ENCODE peak calls at places on chromosomes 6 and 20, in nine cellular contexts. Q is left ventricle myocardium inferior, W is IMR-90, E is GM23248, U is cardiac muscle cell, R is testis, T is PC-3, J is neuronal stem cell, C is HepG2. V is an unnamed sample. For H3K9me3, the result is how much of the 10 kb centered on the place peaks cover.

GRCh38 chr20:35552914-35553313 is 11.0 kb downstream of the ERGIC3 start:
- DNase-seq in E (no peak), U (no peak), T (no peak), W (no peak), Q (no peak), J (no peak), R (no peak), C (no peak), V (no peak)

GRCh38 chr6:11918739-11919605 is 93.1 kb upstream of the HIVEP1 start:
- DNase-seq in Q (no peak), T (no peak), J (no peak), W (peak), E (peak), C (no peak), R (no peak), U (no peak), V (no peak)

GRCh38 chr20:24911461-24911860 is 37.6 kb upstream of the CST7 start:
- DNase-seq in R (no peak), W (no peak), C (no peak), U (no peak), E (no peak), Q (no peak), J (no peak), T (no peak), V (no peak)

GRCh38 chr6:52995913-52996685 is 1.0 kb upstream of the GSTA4 start:
- DNase-seq in E (peak), W (peak), R (peak), T (peak), J (peak), C (peak), Q (peak), U (peak), V (peak)

GRCh38 chr6:2522521-2522920 is 228.2 kb downstream of the MYLK4 start:
- DNase-seq in U (no peak), E (peak), T (peak), C (no peak), W (peak), R (no peak), J (no peak), Q (no peak), V (no peak)

GRCh38 chr6:31203345-31203979 is 33.0 kb upstream of the POU5F1 start:
- DNase-seq in U (no peak), R (no peak), E (peak), J (no peak), C (peak), Q (no peak), W (peak), T (peak), V (no peak)

GRCh38 chr6:41439524-41440418 is 104.4 kb downstream of the NCR2 start:
- DNase-seq in U (no peak), C (no peak), Q (no peak), W (no peak), T (no peak), R (no peak), E (no peak), J (no peak), V (no peak)

GRCh38 chr6:37926661-37927060 is 107.1 kb downstream of the ZFAND3 start:
- DNase-seq in Q (no peak), R (no peak), J (no peak), C (no peak), T (no peak), E (no peak), W (no peak), U (no peak), V (no peak)

GRCh38 chr6:123415844-123416468 is 220.8 kb downstream of the TRDN start:
- DNase-seq in Q (no peak), J (peak), C (peak), R (peak), U (peak), W (peak), E (peak), T (peak), V (peak)

GRCh38 chr20:48180039-48180438 is 394.8 kb upstream of the SULF2 start:
- DNase-seq in T (peak), Q (no peak), R (no peak), W (no peak), E (peak), C (peak), J (no peak), U (no peak), V (no peak)

GRCh38 chr6:25623874-25624273 is 28.1 kb upstream of the SCGN start:
- DNase-seq in R (no peak), U (peak), E (no peak), C (no peak), W (no peak), T (no peak), Q (no peak), J (no peak), V (no peak)

GRCh38 chr6:116971959-116972358 is 94.9 kb downstream of the RFX6 start:
- DNase-seq in J (peak), U (peak), T (peak), Q (no peak), E (peak), W (peak), C (peak), R (peak), V (no peak)

GRCh38 chr6:91860951-91861350 is 1274.1 kb upstream of the MAP3K7 start:
- DNase-seq in T (no peak), Q (no peak), U (no peak), W (peak), R (no peak), J (no peak), E (no peak), C (no peak), V (no peak)

GRCh38 chr20:45032276-45032675 is 66.0 kb downstream of the STK4 start:
- DNase-seq in U (no peak), T (no peak), J (no peak), R (no peak), Q (no peak), C (no peak), W (no peak), E (no peak), V (no peak)

GRCh38 chr6:70651326-70651905 is 16.3 kb upstream of the SMAP1 start:
- DNase-seq in J (no peak), Q (no peak), T (peak), C (no peak), E (no peak), W (no peak), R (no peak), U (no peak), V (no peak)

GRCh38 chr20:49889943-49890650 is 25.2 kb downstream of the SPATA2 start:
- DNase-seq in Q (no peak), J (no peak), R (no peak), W (no peak), C (no peak), T (peak), U (no peak), E (no peak), V (no peak)

GRCh38 chr6:112562348-112563220 is 215.5 kb downstream of the RFPL4B start:
- DNase-seq in C (no peak), T (no peak), R (peak), E (peak), Q (no peak), U (no peak), W (peak), J (no peak), V (peak)

GRCh38 chr20:21796059-21796458 is 90.6 kb downstream of the PAX1 start:
- DNase-seq in E (peak), Q (no peak), U (no peak), R (no peak), J (no peak), C (peak), W (no peak), T (peak), V (no peak)

GRCh38 chr6:170031684-170032121 is 259.2 kb downstream of the DLL1 start:
- DNase-seq in E (peak), T (peak), Q (peak), R (peak), J (no peak), W (no peak), U (no peak), C (no peak), V (peak)

GRCh38 chr6:105318660-105319059 is 84.2 kb downstream of the PREP start:
- DNase-seq in U (no peak), T (peak), C (no peak), R (no peak), E (peak), W (peak), J (no peak), Q (no peak), V (no peak)

GRCh38 chr6:158208226-158208807 is 40.2 kb downstream of the GTF2H5 start:
- DNase-seq in U (no peak), R (no peak), E (no peak), J (no peak), W (no peak), C (no peak), T (no peak), Q (no peak), V (no peak)

GRCh38 chr6:139080255-139080920 is 51.8 kb downstream of the ABRACL start:
- DNase-seq in U (no peak), W (no peak), C (no peak), R (no peak), E (peak), T (peak), Q (no peak), J (no peak), V (no peak)

GRCh38 chr20:50415516-50416268 is 94.5 kb upstream of the PTPN1 start:
- DNase-seq in C (peak), J (no peak), R (peak), E (peak), T (peak), W (peak), U (no peak), Q (peak), V (peak)

GRCh38 chr6:36848658-36849441 is 9.6 kb upstream of the CPNE5 start:
- DNase-seq in J (peak), U (peak), R (peak), T (no peak), Q (peak), C (peak), E (peak), W (no peak), V (peak)

GRCh38 chr6:130035211-130035610 is 16.8 kb downstream of the L3MBTL3 start:
- DNase-seq in U (no peak), W (peak), R (no peak), C (no peak), J (no peak), Q (no peak), T (no peak), E (no peak), V (no peak)

GRCh38 chr6:87045521-87046075 is 49.3 kb downstream of the CGA start:
- DNase-seq in U (no peak), Q (no peak), E (no peak), J (no peak), W (no peak), T (no peak), C (no peak), R (no peak), V (no peak)

GRCh38 chr6:146357578-146358340 is 185.9 kb upstream of the RAB32 start:
- DNase-seq in C (no peak), E (peak), T (peak), U (no peak), Q (no peak), J (no peak), W (peak), R (no peak), V (no peak)

GRCh38 chr6:67642582-67642981 is 992.5 kb upstream of the ADGRB3 start:
- DNase-seq in E (no peak), T (no peak), W (no peak), R (no peak), J (no peak), U (no peak), C (no peak), Q (no peak), V (no peak)

GRCh38 chr20:25695532-25696383 is 895 bp downstream of the ZNF337 start:
- DNase-seq in E (peak), J (peak), U (no peak), T (peak), W (no peak), C (no peak), R (no peak), Q (no peak), V (no peak)

GRCh38 chr6:43757966-43758616 is 11.9 kb upstream of the VEGFA start:
- DNase-seq in Q (peak), J (no peak), T (no peak), R (no peak), U (no peak), E (no peak), W (no peak), C (no peak), V (no peak)

GRCh38 chr6:43760799-43761168 is 9.2 kb upstream of the VEGFA start:
- DNase-seq in J (no peak), T (no peak), C (no peak), W (no peak), E (no peak), Q (peak), U (no peak), R (no peak), V (no peak)

GRCh38 chr6:43759926-43760798 is 9.8 kb upstream of the VEGFA start:
- DNase-seq in U (no peak), R (no peak), C (no peak), E (no peak), T (no peak), J (no peak), W (no peak), Q (no peak), V (no peak)

GRCh38 chr6:43759157-43759925 is 10.7 kb upstream of the VEGFA start:
- DNase-seq in C (no peak), E (no peak), W (no peak), J (no peak), Q (peak), R (no peak), U (no peak), T (peak), V (no peak)

DNA sequence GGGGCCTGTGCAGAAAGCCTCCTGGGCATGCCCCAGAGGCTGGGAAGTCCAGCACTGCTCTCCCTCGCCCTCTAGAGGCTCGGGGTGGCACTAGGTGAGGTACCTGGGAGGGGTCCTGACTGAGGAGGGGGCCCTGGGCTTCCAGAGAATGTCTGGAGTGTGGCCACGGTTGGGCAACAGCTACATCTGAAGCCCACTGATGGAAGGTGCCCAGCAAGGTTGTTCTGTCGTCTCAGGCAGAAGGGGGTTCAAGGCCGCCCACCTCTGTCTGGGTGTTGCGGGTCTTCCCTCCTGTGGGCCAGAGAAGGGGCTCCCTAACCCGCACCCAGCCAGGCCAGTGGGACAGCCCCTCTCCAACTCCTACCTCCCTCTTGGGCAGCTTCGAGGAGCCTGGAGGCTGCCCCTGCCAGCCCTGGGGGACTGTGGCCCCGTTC is 11.4 kb upstream of the VEGFA start:
- DNase-seq in R (no peak), J (peak), W (no peak), U (peak), C (no peak), T (peak), E (no peak), Q (peak), V (no peak)
- H3K27ac ChIP-seq in R (no peak), J (no peak), W (no peak), U (no peak), C (no peak), T (no peak), E (no peak), Q (no peak), V (no peak)

GRCh38 chr20:2230671-2231488 is 64.9 kb upstream of the TGM3 start:
- DNase-seq in Q (no peak), U (no peak), T (peak), R (no peak), W (no peak), J (no peak), E (peak), C (no peak), V (no peak)

GRCh38 chr20:2236266-2236665 is 59.5 kb upstream of the TGM3 start:
- DNase-seq in T (no peak), Q (no peak), W (peak), J (no peak), R (no peak), C (no peak), U (peak), E (no peak), V (no peak)

GRCh38 chr20:2238601-2239000 is 57.2 kb upstream of the TGM3 start:
- DNase-seq in T (no peak), E (no peak), J (no peak), R (no peak), U (no peak), Q (no peak), W (no peak), C (no peak), V (no peak)

GRCh38 chr20:2237059-2237458 is 58.7 kb upstream of the TGM3 start:
- DNase-seq in E (peak), J (no peak), W (peak), C (no peak), U (peak), R (peak), T (peak), Q (no peak), V (peak)

GRCh38 chr20:2234788-2235187 is 61.0 kb upstream of the TGM3 start:
- DNase-seq in T (no peak), R (no peak), E (no peak), U (no peak), J (no peak), Q (no peak), W (no peak), C (no peak), V (no peak)
- H3K4me3 ChIP-seq in T (no peak), R (no peak), E (no peak), U (no peak), J (no peak), Q (no peak), W (no peak), C (no peak), V (no peak)

GRCh38 chr20:59788811-59789210 is 144.6 kb downstream of the SYCP2 start:
- DNase-seq in Q (no peak), C (no peak), R (no peak), J (no peak), U (no peak), E (no peak), W (no peak), T (no peak), V (no peak)

GRCh38 chr20:59789641-59790040 is 143.8 kb downstream of the SYCP2 start:
- DNase-seq in J (no peak), T (no peak), U (no peak), W (no peak), R (no peak), Q (no peak), C (no peak), E (no peak), V (no peak)

GRCh38 chr20:59785986-59786753 is 147.3 kb downstream of the SYCP2 start:
- DNase-seq in T (peak), Q (no peak), W (no peak), U (no peak), J (no peak), E (no peak), C (no peak), R (no peak), V (no peak)

GRCh38 chr20:59787186-59787890 is 146.1 kb downstream of the SYCP2 start:
- DNase-seq in R (no peak), Q (no peak), U (no peak), W (no peak), C (no peak), T (no peak), J (no peak), E (no peak), V (no peak)

DNA sequence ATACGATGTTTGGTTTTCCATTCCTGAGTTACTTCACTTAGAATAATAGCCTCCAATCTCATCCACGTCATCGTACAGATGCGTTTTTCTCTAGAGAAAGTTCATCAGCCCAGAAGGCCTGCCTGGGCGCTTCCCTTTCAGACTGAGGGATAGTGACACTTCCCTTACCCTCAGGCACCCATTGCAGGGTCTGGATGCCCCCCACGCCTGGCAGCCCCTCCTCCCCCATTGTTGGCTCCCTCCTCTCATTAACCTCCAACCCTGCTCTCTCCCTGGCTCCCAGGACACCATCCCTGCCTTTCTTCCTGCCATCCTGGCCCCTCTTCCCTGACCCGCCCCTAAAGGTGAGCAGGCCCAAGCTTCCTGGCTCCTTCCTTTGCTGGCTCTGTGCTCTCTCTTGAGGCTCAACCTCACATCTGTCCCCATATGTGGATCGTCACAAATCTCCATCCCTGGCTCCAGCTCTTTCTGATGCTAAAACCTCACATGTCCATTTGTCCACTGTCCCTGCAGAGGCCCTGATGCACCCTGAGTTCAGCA is 145.2 kb downstream of the SYCP2 start:
- DNase-seq in R (no peak), W (no peak), E (no peak), U (no peak), J (no peak), T (no peak), C (no peak), Q (no peak), V (no peak)
- H3K9me3 ChIP-seq in R (under half), W (under half), E (under half), U (under half), J (under half), T (under half), C (under half), Q (under half), V (under half)

DNA sequence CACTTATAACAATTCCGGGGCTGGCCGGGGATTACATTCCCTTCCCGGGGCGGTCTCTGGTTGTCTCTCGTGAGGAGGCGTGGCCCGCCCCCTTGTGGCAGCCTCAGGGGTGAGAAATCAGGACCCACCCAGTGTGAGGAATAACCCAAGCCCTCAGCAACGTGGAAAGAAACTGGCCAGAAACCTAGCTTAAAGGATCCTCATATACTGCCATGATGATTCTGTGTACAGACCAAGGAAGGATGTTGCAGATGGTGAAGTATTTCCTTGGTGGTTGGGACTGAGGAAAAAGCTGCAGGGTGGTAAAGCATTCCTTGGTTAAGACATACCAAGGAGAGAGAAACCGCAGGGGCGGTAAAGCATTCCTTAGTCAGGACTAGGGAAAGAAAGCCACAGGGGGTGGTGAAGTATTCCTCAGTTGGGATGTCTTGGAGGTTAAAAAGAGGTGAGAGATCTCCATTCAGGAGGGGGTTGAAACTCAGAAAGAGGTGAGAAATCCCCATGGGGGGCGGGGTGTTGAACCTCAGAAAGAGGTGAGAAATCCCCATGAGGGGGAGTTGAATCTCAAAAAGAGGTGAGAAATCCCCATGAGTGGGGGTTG is 238.2 kb downstream of the RNGTT start:
- DNase-seq in C (peak), R (peak), J (no peak), T (no peak), E (peak), Q (peak), W (peak), U (peak), V (peak)
- H3K27ac ChIP-seq in C (no peak), R (no peak), J (no peak), T (no peak), E (no peak), Q (no peak), W (no peak), U (no peak), V (no peak)

GRCh38 chr6:125303512-125303854 is 1.7 kb upstream of the HDDC2 start:
- DNase-seq in J (no peak), U (no peak), C (no peak), Q (no peak), E (no peak), R (no peak), W (no peak), T (no peak), V (no peak)
- H3K4me3 ChIP-seq in J (no peak), U (no peak), C (no peak), Q (no peak), E (no peak), R (no peak), W (no peak), T (no peak), V (no peak)

GRCh38 chr6:167667204-167668018 is 159.3 kb upstream of the AFDN start:
- DNase-seq in E (no peak), J (no peak), W (no peak), R (no peak), C (no peak), U (no peak), T (no peak), Q (no peak), V (no peak)
- H3K9me3 ChIP-seq in E (under half), J (under half), W (half or more), R (under half), C (under half), U (under half), T (under half), Q (under half), V (under half)

GRCh38 chr6:133057352-133057751 is 183.8 kb upstream of the EYA4 start:
- DNase-seq in J (no peak), R (no peak), W (no peak), U (no peak), E (no peak), Q (no peak), C (no peak), T (no peak), V (no peak)
- H3K27ac ChIP-seq in J (no peak), R (no peak), W (no peak), U (no peak), E (no peak), Q (peak), C (no peak), T (no peak), V (peak)

DNA sequence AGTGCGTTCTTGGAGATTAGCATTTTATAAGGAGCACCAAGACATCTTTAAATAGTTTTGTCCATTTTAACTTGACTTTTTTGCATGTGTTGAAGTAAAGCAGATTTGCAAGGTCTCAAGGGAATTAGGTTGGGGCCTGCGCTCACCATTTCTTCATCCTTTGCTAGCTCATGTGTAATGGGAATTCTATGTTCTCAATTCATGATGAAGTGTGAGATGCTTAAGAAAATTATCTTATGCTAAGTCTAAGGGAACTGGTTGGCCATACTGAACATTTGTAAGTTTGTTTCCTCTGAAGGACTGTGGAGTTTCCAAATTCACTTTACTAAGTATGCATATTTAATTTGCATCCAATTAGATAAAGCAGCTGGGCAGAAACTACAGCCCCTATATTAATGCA is 108.4 kb upstream of the AKAP12 start:
- DNase-seq in J (no peak), T (no peak), C (no peak), E (no peak), W (no peak), R (no peak), U (no peak), Q (no peak), V (no peak)
- H3K4me3 ChIP-seq in J (no peak), T (no peak), C (no peak), E (no peak), W (no peak), R (no peak), U (no peak), Q (no peak), V (no peak)